ENCODE peak calls at places on chromosomes 1 and 21, in four cellular contexts. K is HepG2, W is tibial nerve, G is foreskin keratinocyte. T is an unnamed sample. For H3K4me1, the result is how much of the 10 kb centered on the place peaks cover.

GRCh38 chr1:77513839-77514763 is 168.4 kb downstream of the ZZZ3 start:
- DNase-seq in W (no peak), G (peak), K (no peak), T (no peak)

GRCh38 chr1:226203693-226204092 is 17.2 kb upstream of the ACBD3 start:
- DNase-seq in W (no peak), K (no peak), G (no peak), T (no peak)

GRCh38 chr1:228304225-228304624 is 96.4 kb downstream of the OBSCN start:
- DNase-seq in G (no peak), K (no peak), W (no peak), T (no peak)

GRCh38 chr1:214989341-214989740 is 93.2 kb upstream of the KCNK2 start:
- DNase-seq in K (no peak), W (no peak), G (no peak), T (no peak)

GRCh38 chr1:86466986-86467385 is 1.7 kb upstream of the CLCA1 start:
- DNase-seq in W (no peak), K (no peak), G (peak), T (no peak)

GRCh38 chr1:101200513-101200912 is 36.3 kb upstream of the S1PR1 start:
- DNase-seq in W (no peak), K (no peak), G (peak), T (no peak)

GRCh38 chr1:33392639-33393038 is 38.3 kb downstream of the PHC2 start:
- DNase-seq in G (no peak), W (no peak), K (no peak), T (peak)

GRCh38 chr1:216379441-216379840 is 43.8 kb downstream of the USH2A start:
- DNase-seq in W (no peak), G (no peak), K (no peak), T (no peak)

GRCh38 chr1:3456964-3457909 is 2.8 kb downstream of the ARHGEF16 start:
- DNase-seq in G (no peak), W (no peak), K (peak), T (no peak)

GRCh38 chr1:226117330-226117729 is 54.8 kb downstream of the H3-3A start:
- DNase-seq in W (no peak), K (no peak), G (no peak), T (no peak)

GRCh38 chr1:179251675-179252074 is 22.2 kb upstream of the ABL2 start:
- DNase-seq in K (peak), G (peak), W (no peak), T (peak)

GRCh38 chr1:216596298-216596947 is 126.8 kb downstream of the ESRRG start:
- DNase-seq in W (no peak), K (no peak), G (no peak), T (no peak)

GRCh38 chr21:35548904-35549615 is 500.0 kb upstream of the RUNX1 start:
- DNase-seq in W (no peak), G (no peak), K (no peak), T (no peak)

GRCh38 chr1:209618756-209619420 is 33.3 kb downstream of the LAMB3 start:
- DNase-seq in K (no peak), W (no peak), G (peak), T (peak)

GRCh38 chr21:45949928-45950739 is 31.4 kb upstream of the COL6A1 start:
- DNase-seq in W (no peak), K (no peak), G (no peak), T (no peak)

GRCh38 chr1:53047737-53048344 is 14.2 kb upstream of the PODN start:
- DNase-seq in K (peak), W (no peak), G (peak), T (peak)

GRCh38 chr1:34885405-34886247 is 26.1 kb upstream of the SMIM12 start:
- DNase-seq in K (no peak), W (no peak), G (no peak), T (peak)

GRCh38 chr1:35876988-35877387 is 6.0 kb upstream of the AGO1 start:
- DNase-seq in G (peak), W (no peak), K (no peak), T (no peak)

GRCh38 chr1:201552941-201553341 is 14.0 kb downstream of the NAV1 start:
- DNase-seq in G (no peak), W (no peak), K (no peak), T (no peak)

GRCh38 chr1:10608690-10609089 is 133.9 kb downstream of the PEX14 start:
- DNase-seq in W (no peak), K (no peak), G (no peak), T (no peak)

GRCh38 chr1:10606070-10606469 is 131.3 kb downstream of the PEX14 start:
- DNase-seq in G (no peak), K (no peak), W (no peak), T (no peak)

GRCh38 chr1:10610901-10611600 is 136.3 kb downstream of the PEX14 start:
- DNase-seq in K (no peak), G (no peak), W (no peak), T (no peak)

GRCh38 chr1:10604966-10605365 is 130.2 kb downstream of the PEX14 start:
- DNase-seq in W (no peak), K (no peak), G (no peak), T (no peak)

DNA sequence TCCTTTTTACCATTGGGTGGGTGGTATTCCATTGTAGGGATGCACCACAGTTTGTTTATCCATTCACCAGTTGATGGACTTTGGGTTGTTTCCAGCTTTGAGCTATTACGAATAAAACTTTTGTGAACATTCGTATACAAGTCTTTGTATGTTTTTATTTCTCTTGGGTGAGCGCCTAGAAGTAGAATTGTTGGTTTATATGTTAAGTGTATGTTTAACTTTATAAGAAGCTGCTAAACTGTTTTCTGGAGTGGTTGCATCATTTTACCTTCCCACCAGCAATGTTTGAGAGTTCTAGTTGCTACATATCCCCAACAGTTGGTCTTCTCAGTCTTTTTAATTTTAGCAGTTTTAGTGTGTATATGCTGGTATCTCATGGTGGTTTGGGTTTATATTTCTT is 132.5 kb downstream of the PEX14 start:
- DNase-seq in W (no peak), K (no peak), G (no peak), T (no peak)
- H3K27ac ChIP-seq in W (no peak), K (no peak), G (no peak), T (no peak)

GRCh38 chr1:160575112-160575664 is 4.1 kb downstream of the CD84 start:
- DNase-seq in K (no peak), G (no peak), W (no peak), T (no peak)
- H3K4me1 ChIP-seq in K (under half), G (under half), W (under half), T (under half)

GRCh38 chr1:45954401-45954847 is 151.0 kb downstream of the MAST2 start:
- DNase-seq in K (peak), G (peak), W (no peak), T (peak)
- H3K27ac ChIP-seq in K (peak), G (peak), W (peak), T (peak)

GRCh38 chr1:2134604-2135307 is 59.8 kb downstream of the FAAP20 start:
- DNase-seq in K (peak), W (no peak), G (no peak), T (no peak)
- H3K4me1 ChIP-seq in K (half or more), W (under half), G (under half), T (under half)

DNA sequence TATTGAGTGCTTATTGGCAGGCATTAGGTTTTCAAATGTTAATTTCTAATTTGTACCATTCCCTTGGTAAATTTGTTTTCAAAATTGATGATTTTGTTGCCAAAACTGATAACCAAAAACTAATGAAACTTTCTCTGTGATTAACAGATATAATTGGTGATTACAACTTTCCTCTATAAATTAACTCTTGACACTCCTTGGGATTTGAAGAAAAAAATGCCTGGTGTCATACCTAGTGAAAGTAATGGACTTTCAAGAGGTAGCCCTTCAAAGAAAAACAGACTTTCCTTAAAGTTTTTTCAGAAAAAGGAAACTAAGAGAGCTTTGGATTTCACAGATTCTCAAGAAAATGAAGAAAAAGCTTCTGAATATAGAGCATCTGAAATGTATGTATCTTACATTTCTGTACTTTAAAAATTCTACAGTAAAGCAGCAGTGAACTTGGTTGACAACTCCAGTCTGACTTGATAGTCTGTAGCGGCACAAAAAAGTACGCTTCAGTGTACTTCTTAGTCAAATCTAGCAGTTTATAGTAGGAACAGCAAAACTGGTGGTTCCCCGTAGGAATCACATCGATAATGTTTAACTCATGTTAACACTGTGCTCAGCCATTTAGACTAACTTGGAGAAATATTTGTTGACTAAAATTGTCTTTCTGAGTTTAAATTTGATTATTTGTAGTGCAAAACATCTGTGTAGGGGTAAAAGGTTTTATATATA is 3.0 kb downstream of the USP1 start:
- DNase-seq in W (no peak), G (no peak), K (peak), T (no peak)
- H3K27ac ChIP-seq in W (no peak), G (no peak), K (peak), T (no peak)

T was measured in small intestine.